ENCODE peak calls at places on chromosomes 5 and 9, in five cellular contexts. M is left ventricle myocardium inferior, D is GM12865, A is natural killer cell, T is CMK. N is an unnamed sample.

GRCh38 chr5:171660438-171660837 is 125.2 kb upstream of the SMIM23 start:
- DNase-seq in M (no peak), D (no peak), A (no peak), T (no peak), N (no peak)

GRCh38 chr5:10323588-10324488 is 16.1 kb upstream of the CMBL start:
- DNase-seq in M (no peak), D (no peak), A (no peak), T (no peak), N (peak)

GRCh38 chr5:109750407-109750806 is 60.7 kb downstream of the MAN2A1 start:
- DNase-seq in M (no peak), D (no peak), A (no peak), T (no peak), N (no peak)

GRCh38 chr5:31413030-31413812 is 118.7 kb downstream of the DROSHA start:
- DNase-seq in M (peak), D (no peak), A (no peak), T (no peak), N (no peak)

GRCh38 chr5:5372930-5373329 is 49.5 kb upstream of the ICE1 start:
- DNase-seq in M (no peak), D (no peak), A (no peak), T (no peak), N (no peak)

GRCh38 chr5:97165726-97166125 is 17.3 kb downstream of the RIOK2 start:
- DNase-seq in M (no peak), D (no peak), A (no peak), T (no peak), N (no peak)

GRCh38 chr5:143930561-143930960 is 118.6 kb downstream of the HMHB1 start:
- DNase-seq in M (no peak), D (no peak), A (no peak), T (no peak), N (no peak)

GRCh38 chr9:137486545-137487453 is 27.7 kb upstream of the NSMF start:
- DNase-seq in M (no peak), D (no peak), A (no peak), T (no peak), N (no peak)

GRCh38 chr9:2465921-2466460 is 155.6 kb upstream of the VLDLR start:
- DNase-seq in M (no peak), D (peak), A (no peak), T (no peak), N (peak)

GRCh38 chr5:176578391-176578808 is 29.3 kb downstream of the CDHR2 start:
- DNase-seq in M (peak), D (peak), A (no peak), T (no peak), N (peak)

GRCh38 chr5:143447983-143448382 is 44.5 kb upstream of the NR3C1 start:
- DNase-seq in M (no peak), D (no peak), A (no peak), T (no peak), N (no peak)

N was measured in left kidney.